ENCODE peak calls at places on chromosomes 7 and 10, in seven cellular contexts. B, A, N, O, I, Q and S are unnamed samples.
A peak's percentile ranks its signal among the peaks of the same experiment; 100 is the strongest.

GRCh38 chr10:97307866-97308780 is 10.9 kb upstream of the FRAT1 start:
- DNase-seq in N (no peak), I (no peak), A (no peak), O (no peak), B (no peak), Q (no peak), S (no peak)

GRCh38 chr7:122887198-122887597 is 938 bp upstream of the CADPS2 start:
- DNase-seq in A (peak; percentile 85), I (peak; percentile 79), O (peak; percentile 78), N (peak; percentile 32), Q (peak; percentile 49), B (peak; percentile 83), S (peak; percentile 44)

GRCh38 chr10:24952701-24953349 is 419 bp upstream of the PRTFDC1 start:
- DNase-seq in I (no peak), O (peak; percentile 45), N (no peak), Q (no peak), A (peak; percentile 52), B (peak; percentile 31), S (peak; percentile 74)

GRCh38 chr10:35852721-35853120 is 210.6 kb upstream of the FZD8 start:
- DNase-seq in O (no peak), Q (no peak), B (peak; percentile 78), A (no peak), N (no peak), I (no peak), S (no peak)

GRCh38 chr7:36652431-36652830 is 71.9 kb downstream of the AOAH start:
- DNase-seq in N (no peak), A (no peak), B (no peak), O (no peak), I (no peak), Q (no peak), S (peak; percentile 50)

GRCh38 chr10:80500572-80501380 is 36.9 kb upstream of the SH2D4B start:
- DNase-seq in I (peak; percentile 41), A (peak; percentile 90), B (no peak), O (peak; percentile 25), Q (no peak), N (no peak), S (no peak)

GRCh38 chr7:100141554-100141949 is 7.2 kb upstream of the LAMTOR4 start:
- DNase-seq in N (no peak), A (no peak), B (no peak), I (no peak), O (no peak), Q (no peak), S (no peak)

GRCh38 chr7:73463260-73463659 is 29.7 kb downstream of the FZD9 start:
- DNase-seq in N (no peak), O (no peak), Q (no peak), I (no peak), B (no peak), A (no peak), S (no peak)

GRCh38 chr7:74606101-74606908 is 51.2 kb upstream of the GTF2I start:
- DNase-seq in N (no peak), I (no peak), A (no peak), O (peak; percentile 57), Q (no peak), B (peak; percentile 24), S (peak; percentile 28)

GRCh38 chr10:103569877-103570276 is 76.4 kb downstream of the NEURL1 start:
- DNase-seq in A (no peak), B (no peak), Q (no peak), O (no peak), I (no peak), N (no peak), S (no peak)

GRCh38 chr7:148929176-148929575 is 45.1 kb upstream of the EZH2 start:
- DNase-seq in N (no peak), I (no peak), O (no peak), Q (no peak), A (no peak), B (no peak), S (no peak)

GRCh38 chr10:132455441-132455971 is 58.5 kb downstream of the PWWP2B start:
- DNase-seq in N (no peak), B (no peak), O (peak; percentile 56), Q (no peak), A (no peak), I (no peak), S (no peak)

GRCh38 chr10:60208676-60209269 is 180.9 kb downstream of the ANK3 start:
- DNase-seq in A (peak; percentile 72), Q (no peak), O (no peak), N (peak; percentile 22), B (peak; percentile 55), I (peak; percentile 60), S (peak; percentile 66)

GRCh38 chr10:96986200-96986856 is 154.2 kb downstream of the LCOR start:
- DNase-seq in O (no peak), I (no peak), Q (no peak), N (no peak), B (no peak), A (no peak), S (no peak)

GRCh38 chr10:112240441-112240840 is 42.8 kb upstream of the TECTB start:
- DNase-seq in N (no peak), B (no peak), I (no peak), A (no peak), O (no peak), Q (no peak), S (no peak)

GRCh38 chr10:104279550-104280259 is 10.7 kb downstream of the GSTO2 start:
- DNase-seq in O (no peak), B (no peak), Q (no peak), A (no peak), I (no peak), N (no peak), S (no peak)

GRCh38 chr10:101041252-101041761 is 10.3 kb downstream of the SFXN3 start:
- DNase-seq in O (peak; percentile 86), A (peak; percentile 89), B (peak; percentile 83), I (peak; percentile 90), Q (no peak), N (peak; percentile 85), S (peak; percentile 92)

GRCh38 chr7:64313740-64314491 is at the start of gene ZNF736:
- DNase-seq in A (peak; percentile 97), Q (peak; percentile 85), N (peak; percentile 81), B (peak; percentile 66), I (peak; percentile 96), O (peak; percentile 89), S (peak; percentile 96)

GRCh38 chr7:231030-231857 is 38.9 kb downstream of the FAM20C start:
- DNase-seq in N (no peak), O (no peak), B (no peak), Q (no peak), I (no peak), A (no peak), S (no peak)

GRCh38 chr10:124993728-124994451 is 52.0 kb downstream of the ZRANB1 start:
- DNase-seq in I (no peak), B (no peak), O (no peak), A (no peak), N (no peak), Q (no peak), S (no peak)

GRCh38 chr7:7946486-7946885 is 22.1 kb upstream of the GLCCI1 start:
- DNase-seq in O (no peak), N (no peak), Q (no peak), I (no peak), B (no peak), A (no peak), S (no peak)

GRCh38 chr7:90211391-90212148 is at the start of gene STEAP2:
- DNase-seq in O (peak; percentile 90), N (peak; percentile 73), A (peak; percentile 92), I (peak; percentile 91), Q (peak; percentile 52), B (peak; percentile 94), S (peak; percentile 98)

DNA sequence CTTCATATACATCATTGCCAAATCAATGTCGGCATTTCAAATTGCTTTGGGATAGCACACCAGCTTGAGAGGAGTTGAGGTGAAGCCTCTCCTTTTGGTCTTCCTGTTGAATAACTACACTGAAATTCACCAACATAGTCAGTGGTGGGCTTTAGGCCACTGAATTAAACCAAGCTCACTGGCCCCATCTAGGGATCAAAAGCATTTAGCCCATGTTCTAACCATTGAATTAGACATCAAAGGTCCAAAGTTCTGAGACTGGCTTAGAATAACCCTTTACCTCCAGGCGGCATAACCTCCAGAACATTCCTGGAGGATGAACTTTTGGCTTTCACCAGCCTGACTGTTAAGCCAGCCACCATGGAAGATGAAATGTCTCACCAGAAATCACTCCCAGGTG is 54.6 kb downstream of the BPGM start:
- DNase-seq in A (peak; percentile 65), O (no peak), I (no peak), Q (no peak), B (peak; percentile 55), N (no peak), S (peak; percentile 65)
- TF ChIP-seq CTCF in A (peak; percentile 52), O (peak; percentile 9), I (peak; percentile 58), Q (peak; percentile 38), B (peak; percentile 55), N (peak; percentile 59), S (peak; percentile 36)

GRCh38 chr10:50250058-50250854 is 1.1 kb downstream of the ASAH2 start:
- DNase-seq in Q (no peak), B (no peak), N (no peak), A (no peak), I (no peak), O (no peak), S (no peak)

GRCh38 chr10:50248598-50248997 is 2.7 kb downstream of the ASAH2 start:
- DNase-seq in B (no peak), N (no peak), I (no peak), O (no peak), A (no peak), Q (no peak), S (no peak)

GRCh38 chr10:50251309-50251850 is at the start of gene ASAH2:
- DNase-seq in Q (no peak), B (no peak), O (no peak), A (no peak), N (no peak), I (no peak), S (no peak)

GRCh38 chr10:50254479-50254878 is 3.2 kb upstream of the ASAH2 start:
- DNase-seq in I (no peak), Q (no peak), B (no peak), A (no peak), N (no peak), O (no peak), S (no peak)
- H3K4me3 ChIP-seq in I (no peak overlapping the region), Q (no peak overlapping the region), B (no peak overlapping the region), A (no peak overlapping the region), N (no peak overlapping the region), O (no peak overlapping the region), S (no peak overlapping the region)

DNA sequence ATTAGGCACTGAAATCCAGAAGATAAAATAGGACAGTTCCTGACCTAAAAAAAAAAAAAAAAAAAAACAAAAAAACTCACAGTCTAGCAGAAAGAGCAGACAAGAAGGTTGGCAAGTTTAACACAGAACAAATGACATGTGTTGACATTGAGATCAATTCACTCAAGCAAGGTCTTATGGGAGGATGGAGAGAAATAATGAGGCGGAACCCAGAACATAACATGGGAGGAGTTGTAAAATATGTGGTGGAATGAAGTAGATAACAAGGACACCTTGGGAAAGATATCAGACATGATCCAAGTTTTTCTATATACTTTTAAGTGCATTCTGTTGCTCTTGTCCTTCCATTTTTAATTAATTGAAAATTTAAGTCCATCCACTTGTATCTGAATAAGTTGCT is 132.4 kb downstream of the CPED1 start:
- DNase-seq in O (no peak), Q (no peak), A (no peak), N (no peak), B (no peak), I (no peak), S (no peak)
- TF ChIP-seq CTCF in O (no peak), Q (no peak), A (no peak), N (no peak), B (no peak), I (no peak), S (no peak)

GRCh38 chr10:21521910-21522533 is 3.5 kb downstream of the SKIDA1 start:
- DNase-seq in I (peak; percentile 32), A (no peak), N (no peak), Q (no peak), B (no peak), O (no peak), S (no peak)
- H3K4me3 ChIP-seq in I (no peak overlapping the region), A (no peak overlapping the region), N (no peak overlapping the region), Q (no peak overlapping the region), B (no peak overlapping the region), O (no peak overlapping the region), S (no peak overlapping the region)

GRCh38 chr10:32211046-32211363 is 136.0 kb downstream of the EPC1 start:
- DNase-seq in O (no peak), Q (no peak), I (no peak), A (no peak), N (no peak), B (no peak), S (no peak)
- TF ChIP-seq CTCF in O (no peak), Q (no peak), I (no peak), A (no peak), N (no peak), B (no peak), S (no peak)